ENCODE peak calls at places on chromosomes 16 and 17, in seven cellular contexts. One of them, this sample, is unnamed.

GRCh38 chr17:67194134-67194533 is 50.9 kb downstream of the HELZ start:
- DNase-seq in activated naive CD4-positive, alpha-beta T cell treated with anti-CD3 and anti-CD28 coated beads for 36 hours: no peak
- DNase-seq in GM03348: peak; percentile 35
- DNase-seq in fibroblast of mammary gland: no peak
- DNase-seq in Kasumi-1: no peak
- DNase-seq in osteocyte: no peak
- DNase-seq in stimulated activated CD8-positive, alpha-beta memory T cell treated with anti-CD3 and anti-CD28 coated beads, Interleukin-2, amount 100 ng/mL, for 48 hours: no peak
- DNase-seq in this sample: peak; percentile 20

GRCh38 chr16:24700549-24701392 is 28.7 kb upstream of the TNRC6A start:
- DNase-seq in activated naive CD4-positive, alpha-beta T cell treated with anti-CD3 and anti-CD28 coated beads for 36 hours: no peak
- DNase-seq in GM03348: peak; percentile 94
- DNase-seq in fibroblast of mammary gland: peak; percentile 99
- DNase-seq in Kasumi-1: no peak
- DNase-seq in osteocyte: peak; percentile 91
- DNase-seq in stimulated activated CD8-positive, alpha-beta memory T cell treated with anti-CD3 and anti-CD28 coated beads, Interleukin-2, amount 100 ng/mL, for 48 hours: no peak
- DNase-seq in this sample: peak; percentile 98

GRCh38 chr16:83552193-83552592 is 255.6 kb upstream of the HSBP1 start:
- DNase-seq in activated naive CD4-positive, alpha-beta T cell treated with anti-CD3 and anti-CD28 coated beads for 36 hours: no peak
- DNase-seq in GM03348: peak; percentile 49
- DNase-seq in fibroblast of mammary gland: peak; percentile 33
- DNase-seq in Kasumi-1: no peak
- DNase-seq in osteocyte: no peak
- DNase-seq in stimulated activated CD8-positive, alpha-beta memory T cell treated with anti-CD3 and anti-CD28 coated beads, Interleukin-2, amount 100 ng/mL, for 48 hours: no peak
- DNase-seq in this sample: peak; percentile 95

GRCh38 chr17:27376637-27377547 is 79.4 kb upstream of the KSR1 start:
- DNase-seq in activated naive CD4-positive, alpha-beta T cell treated with anti-CD3 and anti-CD28 coated beads for 36 hours: no peak
- DNase-seq in GM03348: peak; percentile 41
- DNase-seq in fibroblast of mammary gland: peak; percentile 75
- DNase-seq in Kasumi-1: no peak
- DNase-seq in osteocyte: no peak
- DNase-seq in stimulated activated CD8-positive, alpha-beta memory T cell treated with anti-CD3 and anti-CD28 coated beads, Interleukin-2, amount 100 ng/mL, for 48 hours: no peak
- DNase-seq in this sample: peak; percentile 66

GRCh38 chr16:48542020-48542473 is 67.9 kb downstream of the N4BP1 start:
- DNase-seq in activated naive CD4-positive, alpha-beta T cell treated with anti-CD3 and anti-CD28 coated beads for 36 hours: peak; percentile 38
- DNase-seq in GM03348: peak; percentile 71
- DNase-seq in fibroblast of mammary gland: peak; percentile 56
- DNase-seq in Kasumi-1: peak; percentile 67
- DNase-seq in osteocyte: peak; percentile 83
- DNase-seq in stimulated activated CD8-positive, alpha-beta memory T cell treated with anti-CD3 and anti-CD28 coated beads, Interleukin-2, amount 100 ng/mL, for 48 hours: no peak
- DNase-seq in this sample: peak; percentile 57

GRCh38 chr17:47708312-47708863 is 14.4 kb downstream of the TBKBP1 start:
- DNase-seq in activated naive CD4-positive, alpha-beta T cell treated with anti-CD3 and anti-CD28 coated beads for 36 hours: no peak
- DNase-seq in GM03348: no peak
- DNase-seq in fibroblast of mammary gland: no peak
- DNase-seq in Kasumi-1: no peak
- DNase-seq in osteocyte: no peak
- DNase-seq in stimulated activated CD8-positive, alpha-beta memory T cell treated with anti-CD3 and anti-CD28 coated beads, Interleukin-2, amount 100 ng/mL, for 48 hours: no peak
- DNase-seq in this sample: no peak

GRCh38 chr17:42459256-42459982 is 741 bp downstream of the ATP6V0A1 start:
- DNase-seq in activated naive CD4-positive, alpha-beta T cell treated with anti-CD3 and anti-CD28 coated beads for 36 hours: peak; percentile 68
- DNase-seq in GM03348: peak; percentile 41
- DNase-seq in fibroblast of mammary gland: peak; percentile 74
- DNase-seq in Kasumi-1: no peak
- DNase-seq in osteocyte: no peak
- DNase-seq in stimulated activated CD8-positive, alpha-beta memory T cell treated with anti-CD3 and anti-CD28 coated beads, Interleukin-2, amount 100 ng/mL, for 48 hours: peak; percentile 8
- DNase-seq in this sample: peak; percentile 31

GRCh38 chr17:27951872-27952271 is 58.7 kb upstream of the LYRM9 start:
- DNase-seq in activated naive CD4-positive, alpha-beta T cell treated with anti-CD3 and anti-CD28 coated beads for 36 hours: no peak
- DNase-seq in GM03348: no peak
- DNase-seq in fibroblast of mammary gland: no peak
- DNase-seq in Kasumi-1: peak; percentile 8
- DNase-seq in osteocyte: no peak
- DNase-seq in stimulated activated CD8-positive, alpha-beta memory T cell treated with anti-CD3 and anti-CD28 coated beads, Interleukin-2, amount 100 ng/mL, for 48 hours: no peak
- DNase-seq in this sample: no peak

GRCh38 chr17:37607637-37608368 is 1.4 kb downstream of the SYNRG start:
- DNase-seq in activated naive CD4-positive, alpha-beta T cell treated with anti-CD3 and anti-CD28 coated beads for 36 hours: peak; percentile 23
- DNase-seq in GM03348: no peak
- DNase-seq in fibroblast of mammary gland: no peak
- DNase-seq in Kasumi-1: no peak
- DNase-seq in osteocyte: no peak
- DNase-seq in stimulated activated CD8-positive, alpha-beta memory T cell treated with anti-CD3 and anti-CD28 coated beads, Interleukin-2, amount 100 ng/mL, for 48 hours: no peak
- DNase-seq in this sample: no peak